ENCODE peak calls at places on chromosomes 5 and 9, in ten cellular contexts. N is endothelial cell of umbilical vein, A is HL-60, J is breast epithelium, K is sigmoid colon, W is stomach, V is HCT116, U is transverse colon, I is GM12878, H is SK-N-SH. T is an unnamed sample.

GRCh38 chr9:115781361-115781760 is 372.2 kb upstream of the PAPPA start:
- DNase-seq in A (no peak), N (no peak), W (no peak), H (no peak), I (no peak), J (no peak), K (no peak), U (no peak), V (no peak), T (no peak)

GRCh38 chr5:88486466-88486865 is 217.8 kb upstream of the TMEM161B start:
- DNase-seq in I (no peak), W (no peak), K (no peak), H (no peak), V (no peak), U (no peak), N (no peak), A (no peak), J (no peak), T (no peak)

GRCh38 chr5:123722451-123722850 is 210.5 kb downstream of the CSNK1G3 start:
- DNase-seq in I (no peak), V (no peak), K (no peak), H (no peak), J (no peak), A (no peak), U (no peak), N (no peak), W (no peak), T (no peak)

GRCh38 chr9:79028101-79028500 is 543.7 kb upstream of the TLE4 start:
- DNase-seq in J (no peak), V (no peak), A (no peak), I (no peak), W (no peak), U (no peak), H (no peak), N (peak; percentile 6), K (no peak), T (no peak)

GRCh38 chr5:4511996-4512656 is 628.0 kb upstream of the ADAMTS16 start:
- DNase-seq in I (no peak), H (peak; percentile 33), A (no peak), U (no peak), N (no peak), V (no peak), J (peak; percentile 85), K (no peak), W (no peak), T (peak; percentile 52)

GRCh38 chr9:114503009-114503408 is 2.3 kb downstream of the WHRN start:
- DNase-seq in H (no peak), J (peak; percentile 32), W (peak; percentile 43), V (no peak), U (no peak), I (no peak), K (no peak), N (no peak), A (no peak), T (peak; percentile 42)

GRCh38 chr9:127508901-127509260 is 57.6 kb downstream of the LRSAM1 start:
- DNase-seq in K (no peak), U (no peak), H (no peak), N (no peak), I (no peak), W (no peak), A (no peak), J (no peak), V (no peak), T (no peak)

GRCh38 chr9:2722715-2723114 is 5.4 kb downstream of the KCNV2 start:
- DNase-seq in J (peak; percentile 28), W (no peak), A (no peak), N (no peak), K (no peak), U (no peak), I (no peak), H (peak; percentile 34), V (no peak), T (no peak)

DNA sequence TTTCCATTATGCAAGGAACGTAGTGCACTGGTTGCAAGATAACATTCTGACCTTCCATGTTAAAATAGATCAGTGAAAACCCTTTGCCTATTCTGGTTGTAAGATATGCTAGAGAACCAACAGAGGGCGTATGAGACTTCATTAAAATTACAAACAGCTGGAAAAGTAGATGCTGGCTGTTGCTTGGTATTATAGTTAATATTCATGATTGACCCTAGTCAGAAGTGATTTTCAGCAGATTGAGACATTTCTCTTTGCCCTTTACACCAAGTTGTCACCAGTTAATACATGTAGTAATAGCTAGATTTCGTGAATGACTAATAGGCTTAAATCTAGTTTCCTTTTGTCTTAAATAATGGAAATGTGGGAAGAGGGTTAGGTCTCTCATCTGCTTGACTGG is 13.8 kb upstream of the FGF18 start:
- DNase-seq in J (no peak), W (no peak), U (no peak), V (no peak), A (no peak), K (no peak), H (peak; percentile 46), N (no peak), I (no peak), T (no peak)
- TF ChIP-seq CTCF in J (no peak), W (no peak), U (no peak), V (peak; percentile 32), A (peak; percentile 14), K (no peak), H (peak; percentile 61), N (peak; percentile 22), I (peak; percentile 18), T (peak; percentile 9)

GRCh38 chr5:138339086-138339456 is 1.0 kb downstream of the FAM53C start:
- DNase-seq in V (no peak), N (peak; percentile 54), H (no peak), A (no peak), W (peak; percentile 35), J (peak; percentile 23), U (no peak), I (no peak), K (no peak), T (peak; percentile 38)

GRCh38 chr5:138340008-138340407 is 1.9 kb downstream of the FAM53C start:
- DNase-seq in H (no peak), U (no peak), J (no peak), V (no peak), K (no peak), W (no peak), I (no peak), A (no peak), N (no peak), T (no peak)

GRCh38 chr5:138337685-138338410 is at the start of gene FAM53C:
- DNase-seq in I (peak; percentile 79), N (peak; percentile 95), K (peak; percentile 96), A (peak; percentile 81), W (peak; percentile 95), U (peak; percentile 95), J (peak; percentile 89), H (peak; percentile 93), V (peak; percentile 89), T (peak; percentile 91)

GRCh38 chr5:138338411-138339085 is 482 bp downstream of the FAM53C start:
- DNase-seq in J (no peak), K (no peak), N (peak; percentile 36), V (no peak), W (no peak), H (peak; percentile 31), I (no peak), U (no peak), A (no peak), T (no peak)

GRCh38 chr5:138339464-138339863 is 1.4 kb downstream of the FAM53C start:
- DNase-seq in K (no peak), I (no peak), A (peak; percentile 41), U (no peak), W (no peak), J (no peak), V (no peak), N (no peak), H (no peak), T (no peak)
- H3K4me3 ChIP-seq in K (peak overlapping the region; percentile 90), I (peak overlapping the region; percentile 90), A (peak overlapping the region; percentile 68), U (peak overlapping the region; percentile 79), W (peak overlapping the region; percentile 90), J (peak overlapping the region; percentile 98), V (peak overlapping the region; percentile 74), N (peak overlapping the region; percentile 62), H (peak overlapping the region; percentile 73), T (peak overlapping the region; percentile 94)

DNA sequence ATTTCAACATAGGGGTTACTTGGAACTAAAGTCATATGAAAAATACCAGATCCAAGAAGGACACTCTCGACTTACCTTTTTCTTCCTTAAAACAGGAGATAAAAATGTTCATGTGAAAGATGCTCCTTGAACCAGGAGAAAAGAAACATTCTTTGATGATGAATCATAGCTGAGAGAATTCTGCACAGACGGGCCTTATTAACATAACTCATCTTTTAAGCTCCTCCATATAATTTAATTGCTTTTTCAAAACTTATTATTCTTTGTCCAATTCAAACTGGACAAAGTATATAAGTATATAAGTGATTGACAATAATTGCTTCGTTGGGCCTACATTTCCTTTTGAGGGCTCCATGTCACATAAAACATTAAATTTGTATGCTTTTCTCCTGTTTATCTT is 945.2 kb upstream of the C9orf72 start:
- DNase-seq in A (no peak), V (no peak), N (no peak), J (no peak), K (no peak), I (no peak), H (no peak), U (no peak), W (no peak), T (no peak)
- TF ChIP-seq POLR2AphosphoS5 in A (no peak), V (no peak), N (no peak), J (no peak), K (no peak), I (no peak), H (no peak), U (no peak), W (no peak), T (no peak)

GRCh38 chr5:109403469-109403868 is 6.3 kb downstream of the PJA2 start:
- DNase-seq in A (no peak), W (no peak), H (no peak), N (no peak), J (no peak), V (no peak), U (no peak), I (no peak), K (no peak), T (no peak)

GRCh38 chr5:109394806-109395205 is 15.0 kb downstream of the PJA2 start:
- DNase-seq in U (no peak), K (no peak), A (no peak), H (no peak), I (no peak), N (no peak), V (no peak), W (no peak), J (no peak), T (no peak)

GRCh38 chr5:109404428-109404960 is 5.3 kb downstream of the PJA2 start:
- DNase-seq in V (no peak), W (no peak), U (no peak), I (no peak), J (no peak), N (no peak), H (no peak), A (no peak), K (no peak), T (no peak)

GRCh38 chr5:109396965-109397364 is 12.8 kb downstream of the PJA2 start:
- DNase-seq in N (no peak), W (no peak), V (no peak), K (no peak), U (no peak), I (no peak), H (no peak), A (no peak), J (no peak), T (no peak)

DNA sequence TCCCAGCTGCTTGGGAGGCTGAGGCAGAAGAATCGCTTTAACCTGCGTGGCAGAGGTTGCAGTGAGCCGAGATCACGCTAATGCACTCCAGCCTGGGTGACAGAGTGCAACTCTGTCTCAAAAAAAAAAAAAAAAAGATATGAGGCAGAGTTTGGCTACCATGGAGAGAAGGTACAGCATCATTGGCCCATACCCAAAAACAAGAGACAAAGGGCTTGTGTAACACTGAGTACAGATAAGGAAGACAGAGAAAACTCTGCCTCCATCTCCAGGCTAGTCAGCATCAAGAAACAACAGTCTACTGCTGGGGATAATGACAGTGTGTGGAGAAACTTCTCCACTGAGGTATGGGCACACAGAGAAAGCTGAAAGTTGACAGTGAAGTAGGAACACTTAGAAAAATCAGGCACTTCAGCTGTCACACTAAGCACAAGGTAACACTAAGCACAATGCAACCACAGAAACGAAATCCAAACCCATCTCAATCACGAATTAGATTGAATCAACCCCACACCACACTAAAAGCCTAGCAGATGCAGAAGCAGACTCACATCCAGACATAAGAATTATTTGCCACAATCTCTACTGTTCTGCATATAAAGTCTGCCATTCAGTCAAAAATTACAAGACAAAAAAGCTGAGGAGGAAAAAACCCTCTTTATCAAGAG is 10.5 kb downstream of the PJA2 start:
- DNase-seq in H (no peak), I (no peak), N (no peak), U (no peak), J (no peak), V (no peak), K (no peak), A (no peak), W (no peak), T (no peak)
- TF ChIP-seq CTCF in H (no peak), I (no peak), N (no peak), U (no peak), J (no peak), V (no peak), K (no peak), A (no peak), W (no peak), T (no peak)

T was measured in prostate gland.